ENCODE peak calls at places on chromosomes 2 and 18, in nine cellular contexts. U, Y, N, B, L, W, R, C and M are unnamed samples.

GRCh38 chr18:12048827-12049175 is 44.8 kb upstream of the ANKRD62 start:
- DNase-seq in R (no peak), U (no peak), W (no peak), L (no peak), N (no peak), Y (no peak), B (no peak), C (no peak), M (no peak)

GRCh38 chr2:158598856-158599517 is 142.2 kb downstream of the PKP4 start:
- DNase-seq in L (no peak), R (no peak), B (no peak), U (no peak), Y (no peak), N (no peak), W (no peak), C (no peak), M (no peak)

GRCh38 chr18:45026162-45026561 is 345.5 kb downstream of the SETBP1 start:
- DNase-seq in U (no peak), Y (no peak), N (no peak), B (no peak), C (no peak), R (no peak), W (no peak), L (no peak), M (no peak)

GRCh38 chr2:233336541-233336940 is 17.8 kb upstream of the DGKD start:
- DNase-seq in Y (no peak), U (no peak), L (no peak), B (no peak), N (no peak), R (no peak), W (no peak), C (no peak), M (no peak)

GRCh38 chr2:176612736-176613135 is 343.5 kb downstream of the MTX2 start:
- DNase-seq in C (no peak), N (no peak), Y (no peak), U (no peak), W (no peak), L (no peak), R (no peak), B (no peak), M (peak; percentile 44)

GRCh38 chr2:220458051-220458450 is 830.6 kb downstream of the SLC4A3 start:
- DNase-seq in N (no peak), L (no peak), W (no peak), U (no peak), B (no peak), C (no peak), R (no peak), Y (no peak), M (no peak)

GRCh38 chr18:1777843-1778242 is 793.5 kb downstream of the METTL4 start:
- DNase-seq in U (no peak), C (no peak), R (no peak), Y (no peak), W (no peak), B (no peak), L (no peak), N (no peak), M (no peak)

GRCh38 chr18:40012931-40013609 is 1942.0 kb upstream of the PIK3C3 start:
- DNase-seq in W (no peak), R (no peak), C (no peak), B (no peak), N (no peak), L (no peak), U (no peak), Y (no peak), M (no peak)

GRCh38 chr2:222239945-222240675 is 58.7 kb downstream of the PAX3 start:
- DNase-seq in B (no peak), U (no peak), R (no peak), W (no peak), N (no peak), Y (no peak), L (no peak), C (no peak), M (no peak)

GRCh38 chr2:85772019-85772745 is 18.4 kb downstream of the ATOH8 start:
- DNase-seq in R (peak; percentile 73), L (no peak), Y (peak; percentile 98), B (peak; percentile 99), N (peak; percentile 99), U (peak; percentile 97), C (peak; percentile 99), W (peak; percentile 90), M (peak; percentile 95)

GRCh38 chr2:118911166-118911565 is 30.8 kb upstream of the MARCO start:
- DNase-seq in L (no peak), N (no peak), U (no peak), Y (no peak), B (no peak), W (no peak), C (no peak), R (no peak), M (no peak)

GRCh38 chr2:98727758-98728718 is 2.9 kb downstream of the MGAT4A start:
- DNase-seq in U (no peak), W (no peak), N (no peak), C (no peak), L (no peak), B (no peak), Y (no peak), R (no peak), M (no peak)

GRCh38 chr2:178844690-178845089 is 37.5 kb upstream of the TTN start:
- DNase-seq in U (no peak), C (no peak), B (no peak), L (no peak), R (no peak), W (no peak), N (no peak), Y (no peak), M (no peak)

GRCh38 chr2:63667132-63667531 is 78.4 kb downstream of the MDH1 start:
- DNase-seq in B (no peak), U (peak; percentile 83), C (no peak), L (no peak), W (no peak), Y (no peak), R (no peak), N (no peak), M (no peak)

GRCh38 chr18:3526421-3527354 is 76.7 kb downstream of the TGIF1 start:
- DNase-seq in B (peak; percentile 52), L (no peak), U (no peak), N (no peak), R (no peak), C (no peak), Y (no peak), W (no peak), M (no peak)

GRCh38 chr2:200324362-200324761 is 17.9 kb downstream of the SPATS2L start:
- DNase-seq in W (no peak), L (no peak), B (no peak), R (no peak), N (no peak), U (no peak), Y (no peak), C (no peak), M (no peak)

GRCh38 chr18:35581555-35582309 is at the start of gene GALNT1:
- DNase-seq in B (peak; percentile 14), N (peak; percentile 18), U (peak; percentile 60), Y (no peak), R (no peak), C (no peak), W (no peak), L (no peak), M (peak; percentile 6)

GRCh38 chr2:112924348-112924747 is 13.4 kb downstream of the IL37 start:
- DNase-seq in C (no peak), U (no peak), N (no peak), W (no peak), Y (no peak), B (no peak), L (no peak), R (no peak), M (no peak)

GRCh38 chr2:212987492-212987891 is 163.9 kb downstream of the IKZF2 start:
- DNase-seq in C (no peak), Y (no peak), W (no peak), U (no peak), R (no peak), N (no peak), L (no peak), B (no peak), M (no peak)
- TF ChIP-seq POLR2A in C (no peak), Y (no peak), W (no peak), U (no peak), R (no peak), N (no peak), L (no peak), B (no peak), M (no peak)

GRCh38 chr2:128374001-128374710 is 55.5 kb upstream of the HS6ST1 start:
- DNase-seq in B (no peak), C (no peak), N (peak; percentile 19), W (no peak), U (no peak), L (no peak), R (no peak), Y (no peak), M (no peak)
- TF ChIP-seq POLR2A in B (no peak), C (no peak), N (no peak), W (no peak), U (no peak), L (no peak), R (no peak), Y (no peak), M (no peak)

DNA sequence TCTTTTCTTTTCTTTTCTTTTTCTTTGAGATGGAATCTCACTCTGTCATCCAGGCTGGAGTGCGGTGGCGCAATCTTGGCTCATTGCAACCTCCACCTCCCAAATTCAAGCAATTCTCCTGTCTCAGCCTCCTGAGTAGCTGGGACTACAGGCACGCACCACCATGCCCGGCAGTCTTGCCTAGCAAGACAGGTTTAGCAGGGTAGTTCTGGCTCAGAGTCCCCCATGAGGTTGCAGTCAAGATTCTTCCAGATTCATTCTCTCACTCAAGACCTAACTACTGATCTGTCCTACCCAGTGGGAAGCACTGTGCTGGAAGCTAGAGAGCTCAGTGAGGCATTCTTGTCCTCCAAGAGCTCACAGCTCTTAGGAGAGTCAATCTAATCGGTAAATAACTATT is 17.6 kb upstream of the ZAP70 start:
- DNase-seq in W (no peak), U (peak; percentile 18), Y (no peak), R (no peak), B (no peak), N (no peak), C (no peak), L (no peak), M (no peak)
- TF ChIP-seq POLR2A in W (no peak), U (no peak), Y (no peak), R (no peak), B (no peak), N (no peak), C (no peak), L (no peak), M (no peak)

GRCh38 chr2:169476459-169476858 is 2.8 kb upstream of the BBS5 start:
- DNase-seq in W (peak; percentile 17), Y (no peak), R (peak; percentile 21), L (no peak), N (no peak), U (no peak), C (no peak), B (no peak), M (no peak)

GRCh38 chr2:169478339-169478738 is 955 bp upstream of the BBS5 start:
- DNase-seq in C (no peak), U (no peak), B (no peak), W (no peak), R (no peak), L (no peak), N (no peak), Y (no peak), M (no peak)

GRCh38 chr2:169480079-169480465 is 778 bp downstream of the BBS5 start:
- DNase-seq in Y (no peak), W (no peak), U (no peak), B (no peak), C (no peak), L (no peak), N (no peak), R (no peak), M (no peak)

GRCh38 chr2:169478745-169479256 is 493 bp upstream of the BBS5 start:
- DNase-seq in Y (no peak), W (no peak), R (no peak), C (no peak), L (no peak), B (no peak), U (no peak), N (no peak), M (no peak)

GRCh38 chr2:169479257-169480078 is at the start of gene BBS5:
- DNase-seq in W (peak; percentile 84), Y (peak; percentile 86), R (peak; percentile 36), B (peak; percentile 78), L (no peak), U (peak; percentile 87), C (peak; percentile 61), N (peak; percentile 76), M (no peak)
- TF ChIP-seq POLR2A in W (peak; percentile 36), Y (no peak), R (no peak), B (peak; percentile 18), L (no peak), U (no peak), C (no peak), N (no peak), M (no peak)